ENCODE peak calls at places on chromosomes 13 and 19, in eight cellular contexts. One of them, this sample, is unnamed.
A peak's percentile ranks its signal among the peaks of the same experiment; 100 is the strongest.

GRCh38 chr19:20928371-20928770 is 5.3 kb downstream of the ZNF85 start:
- DNase-seq in EH: peak; percentile 79
- DNase-seq in cardiac fibroblast: peak; percentile 77
- DNase-seq in cardiac muscle cell: peak; percentile 73
- DNase-seq in brain pericyte: no peak
- DNase-seq in uterus: no peak
- DNase-seq in mucosa of gallbladder: no peak
- DNase-seq in NCI-H2081: no peak
- DNase-seq in this sample: no peak

GRCh38 chr13:98484289-98485219 is 92.4 kb downstream of the STK24 start:
- DNase-seq in EH: peak; percentile 96
- DNase-seq in cardiac fibroblast: peak; percentile 98
- DNase-seq in cardiac muscle cell: peak; percentile 87
- DNase-seq in brain pericyte: peak; percentile 96
- DNase-seq in uterus: peak; percentile 77
- DNase-seq in mucosa of gallbladder: peak; percentile 87
- DNase-seq in NCI-H2081: peak; percentile 52
- DNase-seq in this sample: peak; percentile 78

GRCh38 chr13:83325454-83325853 is 556.8 kb downstream of the SLITRK1 start:
- DNase-seq in EH: peak; percentile 83
- DNase-seq in cardiac fibroblast: peak; percentile 67
- DNase-seq in cardiac muscle cell: peak; percentile 21
- DNase-seq in brain pericyte: no peak
- DNase-seq in uterus: no peak
- DNase-seq in mucosa of gallbladder: no peak
- DNase-seq in NCI-H2081: no peak
- DNase-seq in this sample: no peak

GRCh38 chr13:113445791-113446487 is 7.3 kb downstream of the ADPRHL1 start:
- DNase-seq in EH: no peak
- DNase-seq in cardiac fibroblast: no peak
- DNase-seq in cardiac muscle cell: no peak
- DNase-seq in brain pericyte: no peak
- DNase-seq in uterus: no peak
- DNase-seq in mucosa of gallbladder: no peak
- DNase-seq in NCI-H2081: no peak
- DNase-seq in this sample: no peak

GRCh38 chr13:41060723-41061074 is 610 bp upstream of the WBP4 start:
- DNase-seq in EH: peak; percentile 86
- DNase-seq in cardiac fibroblast: peak; percentile 84
- DNase-seq in cardiac muscle cell: peak; percentile 90
- DNase-seq in brain pericyte: peak; percentile 59
- DNase-seq in uterus: peak; percentile 82
- DNase-seq in mucosa of gallbladder: peak; percentile 70
- DNase-seq in NCI-H2081: peak; percentile 69
- DNase-seq in this sample: peak; percentile 78

GRCh38 chr19:21101511-21102242 is 19.7 kb downstream of the ZNF714 start:
- DNase-seq in EH: no peak
- DNase-seq in cardiac fibroblast: peak; percentile 20
- DNase-seq in cardiac muscle cell: peak; percentile 29
- DNase-seq in brain pericyte: no peak
- DNase-seq in uterus: no peak
- DNase-seq in mucosa of gallbladder: no peak
- DNase-seq in NCI-H2081: no peak
- DNase-seq in this sample: peak; percentile 49

GRCh38 chr19:6718741-6719539 is 1.5 kb downstream of the C3 start:
- DNase-seq in EH: peak; percentile 6
- DNase-seq in cardiac fibroblast: peak; percentile 71
- DNase-seq in cardiac muscle cell: peak; percentile 59
- DNase-seq in brain pericyte: no peak
- DNase-seq in uterus: no peak
- DNase-seq in mucosa of gallbladder: no peak
- DNase-seq in NCI-H2081: no peak
- DNase-seq in this sample: no peak

GRCh38 chr13:95874286-95874685 is 178.9 kb downstream of the UGGT2 start:
- DNase-seq in EH: no peak
- DNase-seq in cardiac fibroblast: no peak
- DNase-seq in cardiac muscle cell: no peak
- DNase-seq in brain pericyte: no peak
- DNase-seq in uterus: no peak
- DNase-seq in mucosa of gallbladder: no peak
- DNase-seq in NCI-H2081: no peak
- DNase-seq in this sample: no peak

GRCh38 chr19:7751157-7751783 is 3.9 kb upstream of the CD209 start:
- DNase-seq in EH: no peak
- DNase-seq in cardiac fibroblast: peak; percentile 65
- DNase-seq in cardiac muscle cell: no peak
- DNase-seq in brain pericyte: no peak
- DNase-seq in uterus: no peak
- DNase-seq in mucosa of gallbladder: no peak
- DNase-seq in NCI-H2081: no peak
- DNase-seq in this sample: peak; percentile 19

GRCh38 chr13:109610517-109610916 is 175.9 kb downstream of the IRS2 start:
- DNase-seq in EH: peak; percentile 18
- DNase-seq in cardiac fibroblast: peak; percentile 18
- DNase-seq in cardiac muscle cell: peak; percentile 19
- DNase-seq in brain pericyte: no peak
- DNase-seq in uterus: no peak
- DNase-seq in mucosa of gallbladder: no peak
- DNase-seq in NCI-H2081: no peak
- DNase-seq in this sample: peak; percentile 1

GRCh38 chr19:54684537-54684936 is 21.8 kb downstream of the LILRB4 start:
- DNase-seq in EH: peak; percentile 8
- DNase-seq in cardiac fibroblast: peak; percentile 23
- DNase-seq in cardiac muscle cell: peak; percentile 2
- DNase-seq in brain pericyte: no peak
- DNase-seq in uterus: no peak
- DNase-seq in mucosa of gallbladder: peak; percentile 22
- DNase-seq in NCI-H2081: no peak
- DNase-seq in this sample: peak; percentile 67

GRCh38 chr19:5457709-5458108 is 2.5 kb downstream of the ZNRF4 start:
- DNase-seq in EH: no peak
- DNase-seq in cardiac fibroblast: no peak
- DNase-seq in cardiac muscle cell: no peak
- DNase-seq in brain pericyte: no peak
- DNase-seq in uterus: no peak
- DNase-seq in mucosa of gallbladder: no peak
- DNase-seq in NCI-H2081: no peak
- DNase-seq in this sample: no peak

GRCh38 chr19:1154731-1155351 is 19.2 kb downstream of the SBNO2 start:
- DNase-seq in EH: peak; percentile 92
- DNase-seq in cardiac fibroblast: peak; percentile 92
- DNase-seq in cardiac muscle cell: peak; percentile 96
- DNase-seq in brain pericyte: no peak
- DNase-seq in uterus: peak; percentile 90
- DNase-seq in mucosa of gallbladder: peak; percentile 85
- DNase-seq in NCI-H2081: no peak
- DNase-seq in this sample: peak; percentile 64

GRCh38 chr19:10876459-10877240 is 5.3 kb downstream of the CARM1 start:
- DNase-seq in EH: no peak
- DNase-seq in cardiac fibroblast: no peak
- DNase-seq in cardiac muscle cell: no peak
- DNase-seq in brain pericyte: no peak
- DNase-seq in uterus: no peak
- DNase-seq in mucosa of gallbladder: no peak
- DNase-seq in NCI-H2081: no peak
- DNase-seq in this sample: no peak

GRCh38 chr19:5691205-5691929 is 1.3 kb downstream of the RPL36 start:
- DNase-seq in EH: peak; percentile 62
- DNase-seq in cardiac fibroblast: peak; percentile 61
- DNase-seq in cardiac muscle cell: peak; percentile 73
- DNase-seq in brain pericyte: no peak
- DNase-seq in uterus: peak; percentile 68
- DNase-seq in mucosa of gallbladder: no peak
- DNase-seq in NCI-H2081: peak; percentile 72
- DNase-seq in this sample: peak; percentile 75

GRCh38 chr13:41268764-41269163 is 5.4 kb upstream of the MTRF1 start:
- DNase-seq in EH: peak; percentile 16
- DNase-seq in cardiac fibroblast: peak; percentile 56
- DNase-seq in cardiac muscle cell: peak; percentile 14
- DNase-seq in brain pericyte: no peak
- DNase-seq in uterus: no peak
- DNase-seq in mucosa of gallbladder: no peak
- DNase-seq in NCI-H2081: peak; percentile 4
- DNase-seq in this sample: peak; percentile 26

GRCh38 chr13:46516624-46517318 is 36.2 kb upstream of the LRCH1 start:
- DNase-seq in EH: no peak
- DNase-seq in cardiac fibroblast: peak; percentile 45
- DNase-seq in cardiac muscle cell: peak; percentile 41
- DNase-seq in brain pericyte: peak; percentile 50
- DNase-seq in uterus: no peak
- DNase-seq in mucosa of gallbladder: no peak
- DNase-seq in NCI-H2081: peak; percentile 8
- DNase-seq in this sample: no peak

GRCh38 chr13:80278706-80279105 is 62.2 kb downstream of the SPRY2 start:
- DNase-seq in EH: no peak
- DNase-seq in cardiac fibroblast: no peak
- DNase-seq in cardiac muscle cell: no peak
- DNase-seq in brain pericyte: no peak
- DNase-seq in uterus: no peak
- DNase-seq in mucosa of gallbladder: no peak
- DNase-seq in NCI-H2081: no peak
- DNase-seq in this sample: no peak

GRCh38 chr19:19064811-19065745 is 1.3 kb downstream of the SLC25A42 start:
- DNase-seq in EH: peak; percentile 14
- DNase-seq in cardiac fibroblast: no peak
- DNase-seq in cardiac muscle cell: peak; percentile 22
- DNase-seq in brain pericyte: no peak
- DNase-seq in uterus: no peak
- DNase-seq in mucosa of gallbladder: no peak
- DNase-seq in NCI-H2081: no peak
- DNase-seq in this sample: peak; percentile 24

GRCh38 chr19:45385392-45386221 is 15.2 kb upstream of the ERCC2 start:
- DNase-seq in EH: no peak
- DNase-seq in cardiac fibroblast: no peak
- DNase-seq in cardiac muscle cell: no peak
- DNase-seq in brain pericyte: no peak
- DNase-seq in uterus: no peak
- DNase-seq in mucosa of gallbladder: no peak
- DNase-seq in NCI-H2081: no peak
- DNase-seq in this sample: no peak